ENCODE peak calls at places on chromosomes 1 and 21, in six cellular contexts. Y is Peyer's patch, B is body of pancreas, G is cardiac muscle cell, R is right lobe of liver, H is colonic mucosa. O is an unnamed sample.

GRCh38 chr1:236495359-236496120 is 28.2 kb upstream of the LGALS8 start:
- DNase-seq in Y (no peak), B (no peak), G (no peak), R (no peak), H (no peak), O (no peak)

GRCh38 chr1:59258412-59259032 is 38.4 kb upstream of the FGGY start:
- DNase-seq in Y (no peak), B (no peak), G (no peak), R (no peak), H (no peak), O (no peak)

GRCh38 chr21:34336756-34337391 is 26.9 kb upstream of the KCNE2 start:
- DNase-seq in Y (no peak), B (no peak), G (peak; percentile 68), R (no peak), H (no peak), O (no peak)

GRCh38 chr1:67460648-67461500 is 30.7 kb upstream of the SERBP1 start:
- DNase-seq in Y (no peak), B (no peak), G (no peak), R (no peak), H (no peak), O (peak; percentile 35)

GRCh38 chr1:5620997-5621396 is 371.2 kb downstream of the NPHP4 start:
- DNase-seq in Y (no peak), B (peak; percentile 20), G (no peak), R (no peak), H (no peak), O (peak; percentile 12)

GRCh38 chr1:234722904-234723588 is 113.1 kb upstream of the IRF2BP2 start:
- DNase-seq in Y (peak; percentile 82), B (peak; percentile 57), G (peak; percentile 92), R (peak; percentile 71), H (peak; percentile 65), O (peak; percentile 97)

GRCh38 chr1:12386130-12386529 is 156.3 kb downstream of the VPS13D start:
- DNase-seq in Y (no peak), B (no peak), G (no peak), R (no peak), H (no peak), O (peak; percentile 81)

GRCh38 chr21:38468989-38469388 is 29.3 kb downstream of the ERG start:
- DNase-seq in Y (no peak), B (no peak), G (no peak), R (no peak), H (no peak), O (peak; percentile 28)

GRCh38 chr1:3857791-3858129 is 484 bp downstream of the DFFB start:
- DNase-seq in Y (no peak), B (no peak), G (no peak), R (no peak), H (no peak), O (no peak)

GRCh38 chr1:197327776-197328364 is 59.8 kb downstream of the CRB1 start:
- DNase-seq in Y (no peak), B (no peak), G (peak; percentile 38), R (no peak), H (no peak), O (no peak)

GRCh38 chr21:44872568-44873355 is 728 bp downstream of the PTTG1IP start:
- DNase-seq in Y (peak; percentile 52), B (peak; percentile 47), G (peak; percentile 47), R (peak; percentile 55), H (peak; percentile 51), O (no peak)

GRCh38 chr1:27604579-27605299 is 795 bp upstream of the AHDC1 start:
- DNase-seq in Y (no peak), B (no peak), G (no peak), R (no peak), H (no peak), O (no peak)

GRCh38 chr1:21857142-21857839 is 45.2 kb downstream of the LDLRAD2 start:
- DNase-seq in Y (no peak), B (no peak), G (peak; percentile 36), R (no peak), H (no peak), O (no peak)

GRCh38 chr1:21861602-21862429 is 49.8 kb downstream of the LDLRAD2 start:
- DNase-seq in Y (peak; percentile 66), B (no peak), G (no peak), R (no peak), H (no peak), O (peak; percentile 18)

GRCh38 chr1:21857840-21858670 is 46.0 kb downstream of the LDLRAD2 start:
- DNase-seq in Y (no peak), B (no peak), G (no peak), R (no peak), H (no peak), O (no peak)

GRCh38 chr1:21855257-21856096 is 43.4 kb downstream of the LDLRAD2 start:
- DNase-seq in Y (no peak), B (no peak), G (no peak), R (no peak), H (no peak), O (no peak)

DNA sequence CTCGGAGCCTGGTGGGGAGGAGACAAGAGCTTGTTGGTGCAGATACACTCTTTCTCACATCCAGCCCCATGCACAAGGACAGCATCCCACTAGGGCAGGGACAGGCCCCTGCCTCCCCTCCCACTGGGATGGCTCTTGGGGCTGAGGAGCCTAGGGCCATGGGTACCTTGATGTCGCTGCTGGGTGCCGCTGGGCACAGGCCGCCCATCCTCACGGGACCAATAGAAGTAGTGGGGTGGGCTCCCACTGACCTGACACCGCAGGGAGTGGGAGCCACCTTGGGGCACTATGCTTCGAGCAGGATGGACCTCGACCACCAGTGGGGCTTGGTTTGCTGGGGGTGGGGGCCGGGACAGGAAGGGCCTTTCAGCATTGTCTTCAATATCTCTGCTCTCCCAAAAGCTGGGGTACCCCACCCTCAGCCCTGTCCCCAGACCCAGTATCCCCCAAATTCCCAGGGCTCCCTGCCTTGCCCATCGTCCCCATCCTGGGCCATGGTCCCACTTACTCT is 47.7 kb downstream of the LDLRAD2 start:
- DNase-seq in Y (no peak), B (no peak), G (no peak), R (no peak), H (no peak), O (no peak)
- H3K4me1 ChIP-seq in Y (no peaks in the 10 kb centered on the region), B (no peaks in the 10 kb centered on the region), G (peaks cover 11% of the 10 kb centered on the region), R (no peaks in the 10 kb centered on the region), H (no peaks in the 10 kb centered on the region), O (no peaks in the 10 kb centered on the region)

GRCh38 chr1:22196041-22196440 is 53.1 kb upstream of the WNT4 start:
- DNase-seq in Y (no peak), B (no peak), G (no peak), R (no peak), H (no peak), O (no peak)
- H3K27ac ChIP-seq in Y (no peak overlapping the region), B (no peak overlapping the region), G (no peak overlapping the region), R (no peak overlapping the region), H (no peak overlapping the region), O (no peak overlapping the region)

GRCh38 chr1:209785592-209785991 is 1.2 kb upstream of the C1orf74 start:
- DNase-seq in Y (no peak), B (no peak), G (no peak), R (no peak), H (no peak), O (no peak)

GRCh38 chr1:209787551-209787950 is 3.2 kb upstream of the C1orf74 start:
- DNase-seq in Y (peak; percentile 59), B (peak; percentile 72), G (peak; percentile 30), R (no peak), H (peak; percentile 62), O (no peak)

GRCh38 chr1:209783338-209783737 is 1.0 kb downstream of the C1orf74 start:
- DNase-seq in Y (no peak), B (no peak), G (no peak), R (no peak), H (no peak), O (no peak)

GRCh38 chr1:209780276-209780675 is 4.1 kb downstream of the C1orf74 start:
- DNase-seq in Y (no peak), B (no peak), G (no peak), R (no peak), H (no peak), O (no peak)

DNA sequence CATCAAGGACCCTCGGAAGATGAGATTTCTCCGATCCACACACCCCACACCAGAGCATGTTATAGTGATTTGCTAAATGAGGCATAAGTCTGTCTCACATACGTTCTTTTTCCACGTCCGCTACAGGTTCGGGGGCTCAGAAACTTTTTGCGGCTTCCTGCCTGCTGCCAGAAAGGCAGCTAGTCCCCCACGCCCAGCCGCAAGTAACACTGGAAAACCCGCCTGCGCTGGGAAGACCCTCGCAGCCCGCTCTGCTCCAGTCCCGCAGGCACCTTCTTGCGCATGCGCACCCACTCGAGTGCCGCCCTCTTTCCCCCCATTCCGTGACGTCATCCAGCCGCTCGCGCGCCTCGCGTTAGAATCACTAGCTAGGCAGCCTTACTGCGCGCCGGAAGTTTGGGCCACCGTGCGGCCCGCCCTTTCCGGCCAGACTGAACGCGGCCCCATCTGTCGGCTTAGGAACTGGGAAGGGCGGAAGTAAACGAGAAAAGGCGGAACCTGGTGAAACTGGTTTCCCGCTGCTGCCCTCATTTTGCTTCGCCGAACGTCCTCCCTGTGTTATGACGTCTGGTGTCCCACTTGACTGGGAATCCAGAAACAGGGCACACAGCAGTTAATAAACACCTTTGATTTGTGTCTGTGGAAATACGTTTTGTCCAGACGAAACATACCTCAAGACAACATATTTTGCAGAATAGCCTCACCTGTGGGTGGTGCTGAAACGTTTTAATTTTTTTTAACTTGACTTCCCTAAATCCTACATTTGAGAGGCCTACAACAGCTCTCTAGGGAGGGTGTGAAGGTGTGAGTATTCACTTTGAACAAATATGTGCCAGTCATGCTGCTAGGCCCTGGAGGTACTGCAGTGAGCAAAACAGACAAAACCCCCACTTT is at the start of gene C1orf74:
- DNase-seq in Y (peak; percentile 100), B (peak; percentile 99), G (peak; percentile 98), R (peak; percentile 99), H (peak; percentile 100), O (peak; percentile 77)
- TF ChIP-seq CTCF in Y (peak; percentile 13), B (peak; percentile 5), G (no peak), R (no peak), H (no peak), O (peak; percentile 28)

DNA sequence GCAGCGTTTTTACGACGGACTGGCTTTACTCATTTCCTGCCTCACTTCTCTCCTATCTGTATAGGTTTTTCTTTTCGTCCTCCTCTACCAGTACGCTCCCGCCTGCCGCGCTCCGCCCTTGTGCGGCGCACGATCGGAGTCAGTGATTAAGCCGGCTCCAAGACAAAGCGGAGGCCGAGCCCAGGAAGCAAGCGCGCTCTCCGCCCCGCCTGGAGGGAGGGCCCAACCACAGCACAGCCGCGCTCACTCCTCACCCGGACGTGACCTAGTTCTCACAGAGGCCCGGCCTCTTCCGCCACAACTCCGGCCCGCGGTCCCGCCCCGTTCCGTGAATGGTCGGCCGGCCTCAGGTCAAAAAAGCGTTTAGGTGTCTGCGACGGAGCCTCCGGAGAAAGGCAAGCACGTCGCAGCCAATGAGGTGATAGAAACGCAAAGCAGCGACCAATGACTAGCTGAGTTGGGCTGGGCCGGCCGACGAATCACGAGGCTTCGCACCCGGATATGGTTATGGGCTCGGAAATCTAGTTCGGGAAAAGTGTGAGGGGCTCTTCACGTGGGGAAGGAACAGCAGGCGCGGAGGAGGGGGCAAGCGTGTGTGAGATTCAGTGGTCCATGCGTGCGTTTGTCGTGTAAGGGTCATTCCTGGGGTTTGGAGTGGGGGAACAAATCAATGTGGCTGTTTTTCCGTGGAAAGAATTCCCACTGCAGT is at the start of gene METTL13:
- DNase-seq in Y (peak; percentile 99), B (peak; percentile 98), G (peak; percentile 100), R (peak; percentile 99), H (peak; percentile 99), O (peak; percentile 99)
- H3K4me1 ChIP-seq in Y (no peaks in the 10 kb centered on the region), B (peaks cover 30% of the 10 kb centered on the region), G (no peaks in the 10 kb centered on the region), R (peaks cover 6% of the 10 kb centered on the region), H (peaks cover 9% of the 10 kb centered on the region), O (no peaks in the 10 kb centered on the region)

O was measured in foreskin keratinocyte.